ENCODE peak calls at places on chromosomes 16 and 17, in four cellular contexts. Q, O, U and D are unnamed samples.

GRCh38 chr17:82444941-82445521 is 5.5 kb downstream of the CYBC1 start:
- DNase-seq in Q (no peak), O (no peak), U (no peak), D (no peak)

GRCh38 chr17:4365628-4366311 is 705 bp downstream of the UBE2G1 start:
- DNase-seq in Q (no peak), O (peak), U (no peak), D (peak)

GRCh38 chr16:65306313-65306712 is 184.4 kb upstream of the CDH11 start:
- DNase-seq in Q (no peak), O (no peak), U (no peak), D (no peak)

GRCh38 chr16:58026139-58026704 is 668 bp downstream of the MMP15 start:
- DNase-seq in Q (no peak), O (peak), U (no peak), D (peak)

GRCh38 chr17:2282297-2282873 is 21.2 kb downstream of the SMG6 start:
- DNase-seq in Q (peak), O (peak), U (no peak), D (peak)

GRCh38 chr16:20850981-20851380 is 44.7 kb downstream of the REXO5 start:
- DNase-seq in Q (no peak), O (no peak), U (no peak), D (no peak)

GRCh38 chr16:12184419-12184831 is 207.9 kb downstream of the SNX29 start:
- DNase-seq in Q (no peak), O (no peak), U (no peak), D (no peak)

GRCh38 chr17:65074778-65075250 is 18.3 kb upstream of the GNA13 start:
- DNase-seq in Q (peak), O (peak), U (no peak), D (no peak)

GRCh38 chr16:71758293-71758760 is 33.8 kb upstream of the PHLPP2 start:
- DNase-seq in Q (peak), O (no peak), U (no peak), D (no peak)

GRCh38 chr17:57256708-57257112 is 387 bp downstream of the MSI2 start:
- DNase-seq in Q (no peak), O (peak), U (no peak), D (peak)

GRCh38 chr17:57255776-57256681 is at the start of gene MSI2:
- DNase-seq in Q (peak), O (peak), U (peak), D (peak)

GRCh38 chr17:57257213-57257873 is 1.0 kb downstream of the MSI2 start:
- DNase-seq in Q (no peak), O (peak), U (no peak), D (no peak)

GRCh38 chr17:57253307-57254065 is 2.8 kb upstream of the MSI2 start:
- DNase-seq in Q (no peak), O (no peak), U (no peak), D (no peak)

GRCh38 chr17:57255182-57255775 is 1.0 kb upstream of the MSI2 start:
- DNase-seq in Q (no peak), O (no peak), U (no peak), D (no peak)
- TF ChIP-seq SP1 in Q (no peak), O (no peak), U (no peak), D (no peak)

GRCh38 chr17:80455328-80455710 is 21.1 kb downstream of the NPTX1 start:
- DNase-seq in Q (peak), O (peak), U (no peak), D (peak)
- TF ChIP-seq TARDBP in Q (no peak), O (no peak), U (no peak), D (no peak)

GRCh38 chr17:17103160-17103559 is 60.9 kb downstream of the MPRIP start:
- DNase-seq in Q (peak), O (no peak), U (no peak), D (no peak)
- TF ChIP-seq FOXK2 in Q (no peak), O (no peak), U (no peak), D (no peak)

GRCh38 chr16:1964046-1964505 is 550 bp downstream of the RPS2 start:
- DNase-seq in Q (no peak), O (peak), U (no peak), D (no peak)
- TF ChIP-seq SP1 in Q (no peak), O (no peak), U (no peak), D (no peak)

DNA sequence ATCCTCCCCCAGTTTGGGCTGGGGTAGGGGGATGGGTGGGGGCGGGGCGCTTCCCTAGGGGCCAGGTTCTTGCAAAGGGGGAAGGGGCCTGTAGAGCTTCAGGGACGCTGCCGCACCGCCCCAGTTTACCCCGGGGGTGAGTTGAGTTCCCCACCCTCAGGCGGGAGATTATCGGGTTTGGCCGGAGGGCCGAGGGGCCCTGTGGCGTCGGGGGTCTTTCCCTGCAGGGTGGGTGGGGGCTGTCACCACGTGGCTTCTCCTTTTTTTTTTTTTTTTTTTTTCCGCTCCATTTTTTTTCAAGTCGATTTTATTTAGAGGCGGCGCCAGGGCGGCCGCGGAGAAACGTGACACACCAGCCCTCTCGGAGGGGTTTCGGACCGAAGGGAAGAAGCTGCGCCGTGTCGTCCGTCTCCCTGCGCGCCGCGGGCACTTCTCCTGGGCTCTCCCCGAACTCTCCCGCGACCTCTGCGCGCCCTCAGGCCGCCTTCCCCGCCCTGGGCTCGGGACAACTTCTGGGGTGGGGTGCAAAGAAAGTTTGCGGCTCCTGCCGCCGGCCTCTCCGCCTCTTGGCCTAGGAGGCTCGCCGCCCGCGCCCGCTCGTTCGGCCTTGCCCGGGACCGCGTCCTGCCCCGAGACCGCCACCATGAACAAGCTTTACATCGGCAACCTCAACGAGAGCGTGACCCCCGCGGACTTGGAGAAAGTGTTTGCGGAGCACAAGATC is at the start of gene IGF2BP1:
- DNase-seq in Q (peak), O (peak), U (no peak), D (peak)
- TF ChIP-seq TARDBP in Q (no peak), O (no peak), U (no peak), D (no peak)

DNA sequence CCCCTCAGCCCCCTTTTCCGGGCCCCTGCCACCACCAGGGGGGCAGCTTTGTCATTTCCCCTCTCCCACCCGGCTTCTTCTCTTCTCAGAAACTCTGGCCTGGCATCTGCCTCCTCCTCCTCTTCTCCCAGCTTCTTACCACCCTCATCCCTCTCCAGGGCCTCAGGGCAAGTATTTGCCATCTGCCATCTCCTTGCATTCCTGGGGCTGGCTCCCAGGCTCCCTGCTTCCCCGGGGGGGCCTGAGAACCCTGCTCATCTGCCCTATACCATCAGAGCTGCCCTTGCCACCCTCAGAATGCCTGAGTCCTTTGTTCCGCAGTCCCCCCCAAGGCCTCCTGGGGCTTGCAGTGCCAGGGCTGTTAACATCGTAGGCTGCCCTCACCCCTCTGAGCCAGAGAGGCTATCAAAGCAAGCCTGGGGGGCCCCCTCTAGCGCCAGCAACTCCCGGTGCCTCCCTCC is 21.0 kb upstream of the SP2 start:
- DNase-seq in Q (no peak), O (no peak), U (no peak), D (no peak)
- TF ChIP-seq FOXK2 in Q (no peak), O (no peak), U (no peak), D (no peak)